ENCODE peak calls at places on chromosomes 7 and 10, in eight cellular contexts. P, S, O, N, T, M, Q and X are unnamed samples.

GRCh38 chr7:130290745-130291144 is 2.2 kb upstream of the CPA4 start:
- DNase-seq in P (no peak), S (peak), O (peak), N (no peak), T (no peak), M (no peak), Q (peak), X (no peak)

GRCh38 chr7:40297741-40298311 is 163.0 kb downstream of the SUGCT start:
- DNase-seq in P (no peak), S (peak), O (no peak), N (no peak), T (no peak), M (peak), Q (no peak), X (no peak)

GRCh38 chr7:70325509-70326101 is 727.3 kb downstream of the AUTS2 start:
- DNase-seq in P (no peak), S (peak), O (peak), N (no peak), T (no peak), M (peak), Q (no peak), X (no peak)

GRCh38 chr7:5428470-5429252 is 5.0 kb upstream of the TNRC18 start:
- DNase-seq in P (no peak), S (no peak), O (peak), N (no peak), T (no peak), M (peak), Q (peak), X (no peak)

GRCh38 chr10:83212632-83213349 is 926.5 kb upstream of the GHITM start:
- DNase-seq in P (no peak), S (peak), O (no peak), N (no peak), T (no peak), M (no peak), Q (no peak), X (no peak)

GRCh38 chr10:77837248-77837924 is 89.2 kb downstream of the DLG5 start:
- DNase-seq in P (peak), S (peak), O (peak), N (no peak), T (peak), M (no peak), Q (no peak), X (peak)

GRCh38 chr7:70559815-70560214 is 572.1 kb upstream of the GALNT17 start:
- DNase-seq in P (no peak), S (no peak), O (no peak), N (no peak), T (no peak), M (no peak), Q (no peak), X (no peak)

GRCh38 chr7:104005197-104005596 is 15.7 kb upstream of the RELN start:
- DNase-seq in P (no peak), S (peak), O (peak), N (no peak), T (no peak), M (peak), Q (no peak), X (no peak)

GRCh38 chr7:45020915-45021314 is 20.9 kb downstream of the CCM2 start:
- DNase-seq in P (no peak), S (no peak), O (no peak), N (no peak), T (no peak), M (no peak), Q (no peak), X (no peak)

GRCh38 chr7:26449175-26450165 is 157.8 kb downstream of the SNX10 start:
- DNase-seq in P (no peak), S (peak), O (peak), N (peak), T (no peak), M (peak), Q (peak), X (no peak)

GRCh38 chr10:102678842-102679289 is 34.6 kb downstream of the TRIM8 start:
- DNase-seq in P (peak), S (peak), O (peak), N (peak), T (peak), M (peak), Q (peak), X (peak)

GRCh38 chr7:29230871-29231345 is 36.3 kb downstream of the CHN2 start:
- DNase-seq in P (no peak), S (no peak), O (no peak), N (no peak), T (no peak), M (no peak), Q (no peak), X (no peak)

GRCh38 chr7:30197438-30197837 is 62.7 kb downstream of the MTURN start:
- DNase-seq in P (no peak), S (no peak), O (no peak), N (no peak), T (no peak), M (no peak), Q (no peak), X (no peak)